ENCODE peak calls at places on chromosomes 12 and 14, in ten cellular contexts. K, J, L, N, P, X, S, D, W and M are unnamed samples.

GRCh38 chr14:24710403-24711063 is 76.5 kb upstream of the GZMB start:
- DNase-seq in X (peak; percentile 68), W (peak; percentile 28), N (peak; percentile 27), K (peak; percentile 54), L (peak; percentile 75), P (peak; percentile 60), S (no peak), D (peak; percentile 38), J (peak; percentile 73), M (no peak)

GRCh38 chr12:30003321-30003720 is 219.6 kb upstream of the TMTC1 start:
- DNase-seq in L (no peak), X (no peak), P (no peak), N (no peak), K (no peak), J (no peak), D (no peak), S (no peak), W (no peak), M (no peak)

GRCh38 chr14:40652089-40652691 is 954.5 kb upstream of the LRFN5 start:
- DNase-seq in L (no peak), X (no peak), W (no peak), S (no peak), D (no peak), N (no peak), K (no peak), P (no peak), J (no peak), M (no peak)

GRCh38 chr14:105076805-105077648 is 11.8 kb upstream of the GPR132 start:
- DNase-seq in K (peak; percentile 53), S (no peak), W (no peak), J (no peak), P (no peak), N (no peak), X (no peak), L (no peak), D (no peak), M (no peak)

GRCh38 chr12:117037296-117038022 is 61.8 kb downstream of the TESC start:
- DNase-seq in L (no peak), D (no peak), N (no peak), K (peak; percentile 66), W (no peak), P (no peak), X (no peak), S (no peak), J (no peak), M (no peak)

GRCh38 chr14:68513838-68514610 is 278.8 kb downstream of the ZFP36L1 start:
- DNase-seq in S (no peak), N (no peak), D (no peak), P (no peak), L (no peak), X (no peak), J (no peak), W (no peak), K (no peak), M (no peak)

GRCh38 chr12:98745578-98746391 is 100.7 kb downstream of the APAF1 start:
- DNase-seq in S (no peak), X (peak; percentile 42), L (no peak), J (peak; percentile 79), N (no peak), P (peak; percentile 43), W (no peak), K (peak; percentile 48), D (peak; percentile 32), M (no peak)

GRCh38 chr14:104105071-104105821 is 19.7 kb downstream of the ASPG start:
- DNase-seq in X (peak; percentile 8), W (no peak), J (no peak), S (no peak), K (no peak), P (no peak), L (no peak), D (no peak), N (no peak), M (no peak)

GRCh38 chr12:43099691-43100163 is 452.3 kb downstream of the ADAMTS20 start:
- DNase-seq in X (no peak), N (no peak), L (no peak), D (no peak), S (no peak), P (no peak), W (no peak), K (no peak), J (no peak), M (no peak)

GRCh38 chr14:65267856-65268255 is 144.7 kb upstream of the FUT8 start:
- DNase-seq in K (no peak), J (no peak), P (no peak), D (no peak), L (no peak), N (no peak), S (no peak), X (no peak), W (no peak), M (no peak)

GRCh38 chr12:57754411-57755193 is at the start of gene MARCHF9:
- DNase-seq in N (no peak), J (peak; percentile 50), K (peak; percentile 94), X (peak; percentile 77), L (peak; percentile 41), P (no peak), D (peak; percentile 81), S (no peak), W (no peak), M (no peak)

GRCh38 chr14:64745511-64746041 is 41.4 kb downstream of the PLEKHG3 start:
- DNase-seq in P (no peak), J (no peak), W (no peak), N (no peak), K (no peak), X (no peak), L (peak; percentile 76), D (no peak), S (no peak), M (no peak)

GRCh38 chr12:47868041-47868440 is 36.8 kb downstream of the VDR start:
- DNase-seq in W (no peak), K (no peak), X (no peak), P (no peak), J (no peak), L (no peak), S (no peak), D (no peak), N (no peak), M (no peak)

GRCh38 chr12:54217774-54218221 is 29.0 kb upstream of the SMUG1 start:
- DNase-seq in P (peak; percentile 49), S (no peak), D (no peak), L (peak; percentile 83), X (peak; percentile 91), K (peak; percentile 91), J (peak; percentile 67), N (no peak), W (no peak), M (no peak)

GRCh38 chr12:106126441-106127288 is 12.1 kb downstream of the NUAK1 start:
- DNase-seq in N (no peak), L (no peak), J (no peak), P (no peak), X (no peak), K (no peak), S (no peak), W (no peak), D (no peak), M (no peak)

GRCh38 chr12:124720687-124721500 is 142.8 kb downstream of the SCARB1 start:
- DNase-seq in S (no peak), J (peak; percentile 60), K (no peak), N (no peak), P (no peak), L (peak; percentile 55), D (no peak), W (no peak), X (no peak), M (no peak)

GRCh38 chr12:75951399-75952228 is 80.0 kb downstream of the PHLDA1 start:
- DNase-seq in W (no peak), N (no peak), P (no peak), J (no peak), S (no peak), L (no peak), X (no peak), K (no peak), D (no peak), M (no peak)

GRCh38 chr14:50943943-50944646 is at the start of gene PYGL:
- DNase-seq in W (no peak), K (peak; percentile 94), J (peak; percentile 88), L (no peak), S (no peak), D (no peak), N (peak; percentile 43), P (peak; percentile 70), X (peak; percentile 78), M (peak; percentile 81)

GRCh38 chr12:6346235-6346832 is 4.5 kb upstream of the TNFRSF1A start:
- DNase-seq in K (no peak), L (no peak), D (no peak), J (no peak), N (no peak), S (no peak), P (no peak), X (no peak), W (no peak), M (no peak)

GRCh38 chr12:53613821-53614220 is 12.4 kb downstream of the ATF7 start:
- DNase-seq in P (no peak), K (no peak), L (no peak), J (no peak), N (no peak), D (no peak), X (no peak), S (no peak), W (no peak), M (no peak)

GRCh38 chr12:2306686-2307249 is 254.0 kb downstream of the CACNA1C start:
- DNase-seq in X (no peak), D (no peak), P (no peak), J (no peak), S (no peak), N (no peak), K (peak; percentile 71), W (peak; percentile 94), L (no peak), M (no peak)

GRCh38 chr14:100777366-100778077 is 48.4 kb upstream of the MEG3 start:
- DNase-seq in S (no peak), W (no peak), X (no peak), J (no peak), K (peak; percentile 27), D (no peak), N (no peak), P (no peak), L (no peak), M (no peak)

GRCh38 chr14:97441740-97442362 is 644.7 kb downstream of the VRK1 start:
- DNase-seq in P (no peak), W (no peak), N (no peak), L (no peak), J (no peak), K (no peak), S (no peak), D (no peak), X (no peak), M (no peak)

GRCh38 chr14:64605926-64606685 is 56.3 kb downstream of the PPP1R36 start:
- DNase-seq in K (no peak), D (no peak), L (no peak), S (no peak), X (no peak), P (no peak), W (no peak), N (no peak), J (no peak), M (no peak)

GRCh38 chr14:36847366-36847765 is 185.7 kb downstream of the PAX9 start:
- DNase-seq in J (no peak), X (no peak), D (no peak), W (no peak), N (no peak), K (no peak), P (no peak), S (no peak), L (no peak), M (no peak)

GRCh38 chr14:30389134-30389900 is 169.6 kb upstream of the G2E3 start:
- DNase-seq in K (no peak), S (no peak), L (peak; percentile 6), N (no peak), X (no peak), W (no peak), P (no peak), J (no peak), D (no peak), M (no peak)

GRCh38 chr12:104680070-104680469 is 223.3 kb downstream of the CHST11 start:
- DNase-seq in J (no peak), W (no peak), N (peak; percentile 13), X (no peak), P (no peak), D (no peak), S (no peak), K (peak; percentile 65), L (no peak), M (no peak)